ENCODE peak calls at places on chromosomes 11 and 22, in eight cellular contexts. P, T, Y, J, Z, S, C and M are unnamed samples.

GRCh38 chr11:67352546-67353316 is 615 bp downstream of the POLD4 start:
- DNase-seq in S (no peak), Y (no peak), T (no peak), Z (peak; percentile 55), P (no peak), J (peak; percentile 52), C (peak; percentile 27), M (no peak)

GRCh38 chr11:8389034-8389996 is 125.6 kb upstream of the LMO1 start:
- DNase-seq in T (no peak), J (no peak), Y (no peak), Z (no peak), C (peak; percentile 22), P (no peak), S (peak; percentile 27), M (no peak)

GRCh38 chr11:115924744-115925567 is 420.7 kb upstream of the CADM1 start:
- DNase-seq in Y (no peak), J (peak; percentile 1), P (no peak), T (peak; percentile 89), C (no peak), S (no peak), Z (no peak), M (no peak)

GRCh38 chr11:36540998-36541397 is 26.8 kb upstream of the RAG1 start:
- DNase-seq in P (no peak), C (peak; percentile 60), T (peak; percentile 53), Y (no peak), S (peak; percentile 52), J (peak; percentile 20), Z (peak; percentile 46), M (peak; percentile 55)

GRCh38 chr22:23285734-23286133 is 105.4 kb downstream of the BCR start:
- DNase-seq in T (no peak), J (peak; percentile 76), S (no peak), Z (peak; percentile 60), P (no peak), Y (no peak), C (no peak), M (peak; percentile 58)

GRCh38 chr11:101446238-101446637 is 137.6 kb downstream of the TRPC6 start:
- DNase-seq in J (peak; percentile 89), C (no peak), Y (no peak), Z (peak; percentile 92), P (no peak), T (peak; percentile 34), S (no peak), M (peak; percentile 21)

GRCh38 chr11:9739108-9739507 is 75.2 kb downstream of the SWAP70 start:
- DNase-seq in C (no peak), Z (no peak), Y (no peak), J (no peak), P (no peak), S (no peak), T (no peak), M (no peak)

GRCh38 chr11:34633990-34634725 is 13.3 kb downstream of the EHF start:
- DNase-seq in S (no peak), T (peak; percentile 69), Z (peak; percentile 30), C (no peak), Y (no peak), P (no peak), J (peak; percentile 62), M (peak; percentile 25)

GRCh38 chr11:8285228-8285627 is 21.6 kb upstream of the LMO1 start:
- DNase-seq in J (no peak), T (no peak), P (no peak), C (no peak), Z (no peak), Y (no peak), S (no peak), M (no peak)

GRCh38 chr11:127524618-127525017 is 524.0 kb upstream of the KIRREL3 start:
- DNase-seq in J (no peak), P (no peak), C (no peak), Z (no peak), S (no peak), T (no peak), Y (peak; percentile 6), M (no peak)

GRCh38 chr11:123083623-123084029 is 21.7 kb upstream of the HSPA8 start:
- DNase-seq in T (peak; percentile 94), Y (peak; percentile 25), P (no peak), C (peak; percentile 94), Z (peak; percentile 97), S (no peak), J (peak; percentile 95), M (peak; percentile 99)

GRCh38 chr22:33274214-33274828 is 216.1 kb upstream of the SYN3 start:
- DNase-seq in C (no peak), S (peak; percentile 53), Y (no peak), P (no peak), J (no peak), Z (peak; percentile 3), T (peak; percentile 14), M (no peak)

GRCh38 chr11:68354181-68354872 is 41.9 kb downstream of the LRP5 start:
- DNase-seq in Z (peak; percentile 99), Y (no peak), P (no peak), S (peak; percentile 61), C (peak; percentile 76), T (peak; percentile 90), J (peak; percentile 95), M (peak; percentile 81)

GRCh38 chr22:29306830-29307657 is 594 bp downstream of the GAS2L1 start:
- DNase-seq in Z (peak; percentile 80), Y (peak; percentile 48), S (peak; percentile 94), P (no peak), C (peak; percentile 87), T (peak; percentile 76), J (peak; percentile 82), M (peak; percentile 43)

GRCh38 chr11:113895367-113896155 is 9.0 kb upstream of the HTR3B start:
- DNase-seq in P (no peak), T (no peak), J (no peak), Y (no peak), S (peak; percentile 64), C (no peak), Z (peak; percentile 17), M (no peak)

GRCh38 chr11:129391864-129392263 is 16.2 kb downstream of the BARX2 start:
- DNase-seq in T (no peak), Z (no peak), Y (no peak), P (no peak), J (no peak), C (no peak), S (no peak), M (no peak)

GRCh38 chr11:73366265-73366610 is 10.0 kb upstream of the RELT start:
- DNase-seq in Z (no peak), J (no peak), T (no peak), Y (no peak), P (no peak), S (no peak), C (no peak), M (no peak)

GRCh38 chr11:23211221-23211620 is 350.9 kb upstream of the CCDC179 start:
- DNase-seq in C (no peak), P (no peak), S (no peak), Z (peak; percentile 31), J (peak; percentile 43), Y (no peak), T (peak; percentile 61), M (peak; percentile 35)

GRCh38 chr11:118170892-118171273 is 5.6 kb downstream of the SCN2B start:
- DNase-seq in Z (no peak), C (no peak), J (no peak), T (no peak), P (peak; percentile 37), S (no peak), Y (no peak), M (no peak)

GRCh38 chr11:33329705-33330329 is 72.6 kb downstream of the HIPK3 start:
- DNase-seq in Y (no peak), Z (peak; percentile 72), J (peak; percentile 59), P (no peak), S (no peak), T (peak; percentile 55), C (peak; percentile 45), M (peak; percentile 63)

GRCh38 chr22:47167056-47167455 is 404.6 kb downstream of the TBC1D22A start:
- DNase-seq in S (no peak), P (no peak), Z (no peak), Y (no peak), J (no peak), C (no peak), T (no peak), M (no peak)

GRCh38 chr11:87398913-87399312 is 361.2 kb downstream of the TMEM135 start:
- DNase-seq in J (no peak), S (peak; percentile 3), Y (no peak), Z (peak; percentile 61), T (no peak), P (no peak), C (peak; percentile 73), M (no peak)

GRCh38 chr22:31082606-31083376 is 1.7 kb downstream of the SMTN start:
- DNase-seq in Y (no peak), J (peak; percentile 78), C (peak; percentile 87), P (no peak), Z (peak; percentile 76), S (peak; percentile 76), T (peak; percentile 62), M (peak; percentile 58)

GRCh38 chr11:126082251-126083109 is 19.8 kb upstream of the CDON start:
- DNase-seq in Z (no peak), S (peak; percentile 69), J (no peak), C (no peak), Y (no peak), T (no peak), P (no peak), M (no peak)

GRCh38 chr11:58926695-58927094 is 12.6 kb upstream of the GLYATL1 start:
- DNase-seq in J (peak; percentile 59), C (no peak), Z (peak; percentile 84), S (no peak), T (peak; percentile 39), P (no peak), Y (no peak), M (peak; percentile 66)

GRCh38 chr22:26534166-26534855 is 22.0 kb upstream of the TFIP11 start:
- DNase-seq in P (no peak), S (no peak), T (peak; percentile 44), J (no peak), Y (no peak), Z (no peak), C (no peak), M (no peak)

GRCh38 chr11:118002541-118003019 is 16.4 kb downstream of the IL10RA start:
- DNase-seq in S (peak; percentile 62), Z (no peak), P (no peak), J (no peak), C (peak; percentile 86), Y (no peak), T (no peak), M (no peak)

GRCh38 chr11:2541321-2541680 is 96.5 kb downstream of the KCNQ1 start:
- DNase-seq in C (no peak), Y (no peak), S (no peak), P (no peak), T (no peak), Z (no peak), J (no peak), M (no peak)